ENCODE peak calls at places on chromosomes 11 and 22, in nine cellular contexts. J is SW 1271; R is substantia nigra; E is activated naive CD4-positive, alpha-beta T cell; Z is T-helper 2 cell; F is fibroblast of lung; O is non-pigmented ciliary epithelial cell; C is neural crest cell; T is brain microvascular endothelial cell. H is an unnamed sample.

GRCh38 chr22:39634530-39635399 is 64.2 kb downstream of the CACNA1I start:
- DNase-seq in R (no peak), T (peak; percentile 79), Z (no peak), E (no peak), J (peak; percentile 37), C (no peak), O (peak; percentile 67), F (peak; percentile 88), H (peak; percentile 20)

GRCh38 chr11:43992138-43992537 is 49.7 kb downstream of the C11orf96 start:
- DNase-seq in J (no peak), C (no peak), O (no peak), E (no peak), Z (no peak), T (no peak), R (no peak), F (no peak), H (no peak)

GRCh38 chr11:65366340-65366773 is 11.8 kb downstream of the TIGD3 start:
- DNase-seq in O (peak; percentile 56), T (peak; percentile 58), E (no peak), C (no peak), J (peak; percentile 44), Z (no peak), F (peak; percentile 74), R (no peak), H (peak; percentile 77)

GRCh38 chr11:66676279-66676919 is 1.3 kb downstream of the RBM4B start:
- DNase-seq in R (no peak), O (no peak), Z (no peak), T (no peak), E (no peak), C (no peak), J (no peak), F (no peak), H (no peak)

GRCh38 chr11:94309757-94310156 is 5.4 kb downstream of the IZUMO1R start:
- DNase-seq in F (no peak), E (no peak), T (no peak), Z (no peak), J (no peak), R (no peak), O (no peak), C (no peak), H (no peak)

GRCh38 chr11:45982656-45983470 is 60.4 kb downstream of the LARGE2 start:
- DNase-seq in J (no peak), E (no peak), T (peak; percentile 86), F (peak; percentile 93), R (no peak), Z (peak; percentile 17), C (no peak), O (peak; percentile 68), H (no peak)

GRCh38 chr22:37757663-37758062 is 50.1 kb upstream of the GCAT start:
- DNase-seq in F (no peak), T (no peak), Z (no peak), E (no peak), O (no peak), R (no peak), J (no peak), C (no peak), H (no peak)

GRCh38 chr22:31866918-31867317 is 77.4 kb upstream of the YWHAH start:
- DNase-seq in R (no peak), T (no peak), F (no peak), J (no peak), Z (no peak), C (no peak), E (no peak), O (no peak), H (no peak)

GRCh38 chr11:86811637-86812321 is 11.4 kb downstream of the PRSS23 start:
- DNase-seq in Z (no peak), J (no peak), O (peak; percentile 43), T (peak; percentile 84), R (no peak), E (no peak), F (peak; percentile 81), C (no peak), H (no peak)

GRCh38 chr22:26894766-26895485 is 237.5 kb downstream of the MIAT start:
- DNase-seq in R (no peak), F (peak; percentile 96), O (peak; percentile 85), E (no peak), C (no peak), Z (no peak), J (no peak), T (peak; percentile 91), H (no peak)

GRCh38 chr11:106585061-106585460 is 433.2 kb downstream of the GUCY1A2 start:
- DNase-seq in O (no peak), F (peak; percentile 20), T (peak; percentile 45), Z (no peak), J (no peak), C (no peak), R (no peak), E (no peak), H (no peak)

GRCh38 chr22:37186997-37187522 is 987 bp downstream of the C1QTNF6 start:
- DNase-seq in O (no peak), Z (no peak), F (peak; percentile 18), R (no peak), E (no peak), C (no peak), T (no peak), J (no peak), H (no peak)

GRCh38 chr22:24497879-24498278 is 2.7 kb downstream of the UPB1 start:
- DNase-seq in C (no peak), E (no peak), T (no peak), R (no peak), Z (no peak), O (no peak), J (no peak), F (no peak), H (no peak)

GRCh38 chr11:18765554-18765953 is 26.0 kb downstream of the PTPN5 start:
- DNase-seq in T (no peak), E (no peak), F (no peak), C (no peak), J (no peak), O (no peak), R (no peak), Z (no peak), H (no peak)

GRCh38 chr22:17119481-17120202 is 1.5 kb downstream of the TMEM121B start:
- DNase-seq in J (no peak), E (no peak), O (no peak), R (no peak), T (no peak), C (peak; percentile 34), F (no peak), Z (no peak), H (peak; percentile 35)

GRCh38 chr22:44402196-44403111 is 89.7 kb upstream of the SHISAL1 start:
- DNase-seq in T (no peak), C (no peak), Z (no peak), E (no peak), F (no peak), O (no peak), J (no peak), R (no peak), H (no peak)

GRCh38 chr11:43708776-43709175 is 28.2 kb downstream of the HSD17B12 start:
- DNase-seq in E (no peak), C (no peak), F (no peak), O (no peak), R (no peak), T (no peak), J (no peak), Z (no peak), H (no peak)

GRCh38 chr22:31138126-31138525 is 2.2 kb downstream of the PLA2G3 start:
- DNase-seq in C (no peak), E (no peak), R (no peak), F (no peak), T (no peak), J (no peak), O (no peak), Z (no peak), H (no peak)

GRCh38 chr11:134562941-134563471 is 151.0 kb upstream of the B3GAT1 start:
- DNase-seq in F (no peak), E (no peak), R (no peak), J (no peak), Z (no peak), O (no peak), C (no peak), T (no peak), H (no peak)

GRCh38 chr11:130452941-130453340 is 4.5 kb downstream of the ADAMTS15 start:
- DNase-seq in E (no peak), T (no peak), R (no peak), Z (no peak), F (no peak), C (no peak), J (no peak), O (no peak), H (no peak)

GRCh38 chr11:71206186-71206585 is 46.2 kb downstream of the SHANK2 start:
- DNase-seq in E (no peak), Z (no peak), F (no peak), C (no peak), J (no peak), T (no peak), O (no peak), R (no peak), H (no peak)

GRCh38 chr22:19598054-19598855 is 74.0 kb upstream of the CLDN5 start:
- DNase-seq in F (no peak), T (no peak), Z (no peak), O (no peak), E (no peak), C (no peak), J (no peak), R (no peak), H (no peak)

GRCh38 chr11:134236834-134237556 is 12.5 kb downstream of the VPS26B start:
- DNase-seq in R (no peak), T (peak; percentile 32), O (no peak), E (no peak), J (no peak), Z (no peak), C (no peak), F (no peak), H (no peak)

GRCh38 chr11:63014408-63015055 is 1.1 kb downstream of the SLC22A8 start:
- DNase-seq in E (no peak), R (no peak), C (no peak), F (no peak), T (no peak), J (no peak), Z (no peak), O (no peak), H (no peak)

GRCh38 chr11:63534895-63535461 is 1.6 kb upstream of the PLAAT4 start:
- DNase-seq in E (no peak), J (no peak), F (no peak), O (no peak), Z (no peak), T (no peak), R (no peak), C (no peak), H (peak; percentile 79)

GRCh38 chr22:19046719-19047609 is 75.2 kb downstream of the DGCR2 start:
- DNase-seq in Z (no peak), F (no peak), E (no peak), J (no peak), O (no peak), T (no peak), C (no peak), R (no peak), H (no peak)

GRCh38 chr11:76141901-76142300 is 64.4 kb downstream of the WNT11 start:
- DNase-seq in T (no peak), C (no peak), Z (no peak), F (no peak), J (no peak), R (no peak), E (no peak), O (no peak), H (no peak)

GRCh38 chr11:73759520-73760065 is 1.3 kb downstream of the RAB6A start:
- DNase-seq in R (no peak), O (no peak), F (peak; percentile 34), J (no peak), Z (no peak), E (no peak), T (no peak), C (no peak), H (peak; percentile 3)

GRCh38 chr11:86421976-86422770 is 47.5 kb downstream of the CCDC81 start:
- DNase-seq in Z (no peak), J (no peak), T (no peak), O (no peak), R (no peak), F (no peak), E (no peak), C (no peak), H (no peak)

GRCh38 chr11:3796796-3797328 is 492 bp downstream of the NUP98 start:
- DNase-seq in Z (no peak), O (no peak), F (no peak), E (no peak), R (no peak), T (no peak), C (no peak), J (no peak), H (no peak)